ENCODE peak calls at places on chromosomes 4 and X, in ten cellular contexts. T is esophagus squamous epithelium, X is pancreas, K is GM23338, R is tibial nerve, O is IMR-90, P is breast epithelium, A is WERI-Rb-1, V is colonic mucosa, M is upper lobe of right lung. W is an unnamed sample. For H3K27me3, the result is how much of the 10 kb centered on the place peaks cover.

GRCh38 chr4:40856836-40857362 is 107.1 kb downstream of the NSUN7 start:
- DNase-seq in T (no peak), X (peak), K (peak), R (peak), O (peak), P (peak), A (peak), V (peak), M (peak), W (peak)

GRCh38 chr4:85209161-85209560 is 242.7 kb upstream of the WDFY3 start:
- DNase-seq in T (no peak), X (no peak), K (no peak), R (no peak), O (no peak), P (no peak), A (no peak), V (no peak), M (no peak), W (no peak)

GRCh38 chrX:106481341-106481740 is 130.4 kb upstream of the RADX start:
- DNase-seq in T (no peak), X (peak), K (peak), R (no peak), O (peak), P (no peak), A (peak), V (peak), M (no peak), W (no peak)

GRCh38 chrX:21384178-21384577 is 10.0 kb downstream of the CNKSR2 start:
- DNase-seq in T (no peak), X (no peak), K (no peak), R (no peak), O (no peak), P (no peak), A (no peak), V (no peak), M (no peak), W (no peak)

GRCh38 chr4:187090401-187090800 is 366.7 kb upstream of the FAT1 start:
- DNase-seq in T (no peak), X (no peak), K (no peak), R (no peak), O (peak), P (no peak), A (no peak), V (no peak), M (no peak), W (no peak)

GRCh38 chr4:186557486-186557885 is 2.1 kb upstream of the MTNR1A start:
- DNase-seq in T (no peak), X (no peak), K (no peak), R (no peak), O (peak), P (no peak), A (no peak), V (no peak), M (no peak), W (no peak)

GRCh38 chr4:54225671-54226398 is 3.3 kb upstream of the PDGFRA start:
- DNase-seq in T (no peak), X (no peak), K (peak), R (no peak), O (no peak), P (no peak), A (no peak), V (no peak), M (no peak), W (no peak)

GRCh38 chrX:24528605-24529004 is 63.5 kb downstream of the PDK3 start:
- DNase-seq in T (no peak), X (no peak), K (peak), R (no peak), O (no peak), P (no peak), A (no peak), V (no peak), M (no peak), W (no peak)

GRCh38 chr4:181418491-181418890 is 824.7 kb upstream of the TENM3 start:
- DNase-seq in T (no peak), X (no peak), K (no peak), R (no peak), O (no peak), P (no peak), A (no peak), V (no peak), M (no peak), W (no peak)

GRCh38 chr4:15077969-15078368 is 75.7 kb downstream of the CPEB2 start:
- DNase-seq in T (no peak), X (no peak), K (no peak), R (no peak), O (peak), P (no peak), A (no peak), V (no peak), M (no peak), W (no peak)

GRCh38 chrX:111181883-111182400 is 86.0 kb downstream of the PAK3 start:
- DNase-seq in T (no peak), X (no peak), K (peak), R (no peak), O (no peak), P (no peak), A (peak), V (no peak), M (no peak), W (no peak)

GRCh38 chr4:109411964-109412363 is 21.7 kb upstream of the SEC24B start:
- DNase-seq in T (no peak), X (no peak), K (no peak), R (no peak), O (no peak), P (no peak), A (no peak), V (no peak), M (no peak), W (no peak)

GRCh38 chr4:65046496-65047101 is 623.7 kb downstream of the EPHA5 start:
- DNase-seq in T (no peak), X (no peak), K (no peak), R (no peak), O (no peak), P (no peak), A (no peak), V (no peak), M (no peak), W (no peak)

GRCh38 chr4:124947622-124948265 is 235.2 kb upstream of the ANKRD50 start:
- DNase-seq in T (no peak), X (no peak), K (no peak), R (no peak), O (no peak), P (no peak), A (no peak), V (no peak), M (no peak), W (no peak)

GRCh38 chr4:142858965-142859364 is 12.9 kb upstream of the INPP4B start:
- DNase-seq in T (no peak), X (no peak), K (no peak), R (no peak), O (no peak), P (no peak), A (no peak), V (no peak), M (no peak), W (no peak)

GRCh38 chr4:6198768-6199343 is 1.5 kb downstream of the JAKMIP1 start:
- DNase-seq in T (no peak), X (no peak), K (peak), R (no peak), O (no peak), P (no peak), A (peak), V (no peak), M (no peak), W (peak)

GRCh38 chr4:136590440-136590839 is 941.9 kb downstream of the PCDH18 start:
- DNase-seq in T (no peak), X (no peak), K (no peak), R (no peak), O (no peak), P (no peak), A (no peak), V (no peak), M (no peak), W (no peak)

GRCh38 chr4:129783596-129783995 is 687.6 kb downstream of the C4orf33 start:
- DNase-seq in T (no peak), X (no peak), K (no peak), R (no peak), O (no peak), P (no peak), A (no peak), V (no peak), M (no peak), W (no peak)

GRCh38 chrX:79082886-79083285 is 61.6 kb upstream of the GPR174 start:
- DNase-seq in T (no peak), X (no peak), K (no peak), R (no peak), O (no peak), P (no peak), A (no peak), V (no peak), M (no peak), W (no peak)

GRCh38 chr4:89290727-89291126 is 16.9 kb downstream of the GPRIN3 start:
- DNase-seq in T (no peak), X (no peak), K (no peak), R (no peak), O (no peak), P (no peak), A (peak), V (no peak), M (no peak), W (no peak)

GRCh38 chr4:94341468-94341867 is 1.2 kb downstream of the HPGDS start:
- DNase-seq in T (no peak), X (no peak), K (no peak), R (no peak), O (no peak), P (no peak), A (no peak), V (no peak), M (no peak), W (no peak)

GRCh38 chr4:133151301-133151680 is 2.2 kb downstream of the PCDH10 start:
- DNase-seq in T (no peak), X (no peak), K (peak), R (no peak), O (no peak), P (no peak), A (peak), V (no peak), M (no peak), W (no peak)

GRCh38 chr4:86641516-86642090 is 47.5 kb downstream of the PTPN13 start:
- DNase-seq in T (no peak), X (no peak), K (no peak), R (no peak), O (no peak), P (no peak), A (no peak), V (no peak), M (no peak), W (no peak)

GRCh38 chr4:823761-824460 is 2.0 kb downstream of the CPLX1 start:
- DNase-seq in T (no peak), X (no peak), K (peak), R (no peak), O (no peak), P (no peak), A (no peak), V (no peak), M (peak), W (peak)

GRCh38 chr4:118351851-118352827 is 664 bp downstream of the PRSS12 start:
- DNase-seq in T (no peak), X (peak), K (peak), R (no peak), O (peak), P (peak), A (peak), V (peak), M (peak), W (peak)

GRCh38 chr4:1830642-1831228 is 25.2 kb downstream of the LETM1 start:
- DNase-seq in T (no peak), X (no peak), K (no peak), R (no peak), O (no peak), P (no peak), A (no peak), V (no peak), M (no peak), W (no peak)

GRCh38 chr4:106062452-106062875 is 167.2 kb downstream of the NPNT start:
- DNase-seq in T (no peak), X (no peak), K (no peak), R (no peak), O (peak), P (no peak), A (no peak), V (no peak), M (no peak), W (no peak)

GRCh38 chr4:179125870-179126269 is 1683.6 kb upstream of the AGA start:
- DNase-seq in T (no peak), X (no peak), K (peak), R (no peak), O (no peak), P (no peak), A (no peak), V (no peak), M (no peak), W (no peak)

GRCh38 chr4:166277406-166277805 is 404.4 kb downstream of the TLL1 start:
- DNase-seq in T (no peak), X (no peak), K (no peak), R (no peak), O (no peak), P (no peak), A (no peak), V (no peak), M (no peak), W (no peak)

GRCh38 chr4:166277851-166278250 is 404.8 kb downstream of the TLL1 start:
- DNase-seq in T (no peak), X (no peak), K (no peak), R (no peak), O (no peak), P (no peak), A (no peak), V (no peak), M (no peak), W (no peak)

GRCh38 chr4:166274136-166274761 is 401.2 kb downstream of the TLL1 start:
- DNase-seq in T (no peak), X (no peak), K (no peak), R (no peak), O (no peak), P (no peak), A (no peak), V (no peak), M (no peak), W (no peak)

GRCh38 chr4:166279261-166279660 is 406.2 kb downstream of the TLL1 start:
- DNase-seq in T (no peak), X (no peak), K (no peak), R (no peak), O (no peak), P (no peak), A (no peak), V (no peak), M (no peak), W (no peak)

DNA sequence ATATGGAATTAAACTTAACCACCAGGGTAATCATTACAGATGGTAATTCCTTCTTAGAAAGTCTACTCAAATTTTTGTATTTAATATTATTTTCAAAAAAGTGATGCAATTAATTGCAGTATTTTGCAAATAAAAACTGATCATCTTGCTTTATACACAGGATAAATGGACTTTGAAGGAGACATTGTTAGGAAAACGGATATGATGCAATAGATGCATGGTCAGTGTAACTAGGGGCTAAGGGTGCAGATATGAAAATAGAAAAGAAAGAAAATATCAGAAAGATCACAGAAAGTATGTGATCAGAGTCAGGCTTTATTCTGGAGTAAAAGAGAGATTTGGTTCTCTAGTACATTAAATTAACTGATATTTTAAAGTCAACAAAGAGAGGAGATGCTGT is 401.7 kb downstream of the TLL1 start:
- DNase-seq in T (no peak), X (no peak), K (no peak), R (no peak), O (no peak), P (no peak), A (no peak), V (no peak), M (no peak), W (no peak)
- TF ChIP-seq CTCF in T (no peak), X (no peak), K (no peak), R (no peak), O (no peak), P (no peak), A (no peak), V (no peak), M (no peak), W (no peak)

DNA sequence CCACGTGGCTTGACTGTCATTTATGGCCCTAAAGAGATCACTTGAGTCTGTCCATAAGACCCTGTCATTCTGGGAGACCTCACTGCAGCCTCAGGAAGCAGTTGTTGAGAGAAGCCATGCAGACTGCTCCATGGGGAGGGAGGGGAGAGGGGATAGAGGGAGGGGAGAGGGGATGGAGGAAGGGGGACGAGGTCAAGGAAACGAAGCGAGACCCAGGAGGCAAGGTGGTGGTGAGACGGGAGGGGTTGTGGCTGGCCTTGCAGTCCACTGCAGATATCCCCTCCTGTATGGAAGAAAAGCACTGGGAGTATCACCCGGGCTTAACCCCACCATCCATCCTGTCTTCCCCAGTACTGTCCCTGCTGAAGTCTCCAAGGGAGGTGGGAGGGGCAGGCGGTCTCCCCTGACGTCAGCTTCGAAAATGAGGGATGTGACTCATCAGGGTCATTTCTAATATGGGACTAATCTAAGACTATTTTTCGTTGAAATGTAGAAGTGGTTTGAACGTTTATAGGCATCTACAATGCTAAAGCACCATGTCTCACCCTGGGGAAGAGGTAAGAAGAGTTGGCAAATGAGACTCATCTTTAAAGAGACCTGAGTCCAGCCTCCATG is 5.6 kb downstream of the TMEM255A start:
- DNase-seq in T (no peak), X (no peak), K (peak), R (no peak), O (no peak), P (no peak), A (no peak), V (no peak), M (no peak), W (no peak)
- H3K27me3 ChIP-seq in T (under half), X (under half), K (half or more), R (half or more), O (under half), P (under half), A (half or more), V (under half), M (under half), W (under half)

GRCh38 chr4:60992037-60992436 is 208.1 kb upstream of the ADGRL3 start:
- DNase-seq in T (no peak), X (no peak), K (no peak), R (no peak), O (peak), P (no peak), A (no peak), V (no peak), M (no peak), W (no peak)

DNA sequence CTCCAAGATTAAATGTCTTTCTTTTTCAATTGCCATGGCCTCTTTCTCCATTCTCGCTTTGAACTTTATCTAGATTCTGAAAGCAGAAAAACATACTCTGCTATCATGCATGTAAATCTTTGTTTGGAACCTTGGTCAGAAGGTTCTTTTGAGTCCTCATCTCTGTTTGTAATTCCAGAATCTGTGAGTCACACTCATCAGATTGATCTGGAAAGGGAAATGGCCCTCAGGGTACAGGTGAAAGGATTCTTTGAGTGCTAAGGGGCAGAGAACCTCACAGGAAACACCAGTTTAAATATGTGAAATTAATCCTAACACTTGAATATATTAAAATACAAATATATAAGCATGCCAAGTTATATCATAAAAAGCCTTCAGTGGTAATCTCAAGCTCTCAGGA is 211.0 kb upstream of the ADGRL3 start:
- DNase-seq in T (no peak), X (no peak), K (no peak), R (no peak), O (no peak), P (no peak), A (no peak), V (no peak), M (no peak), W (no peak)
- TF ChIP-seq CTCF in T (no peak), X (no peak), K (no peak), R (no peak), O (no peak), P (no peak), A (no peak), V (no peak), M (no peak), W (no peak)

GRCh38 chrX:140507223-140507981 is 2.5 kb upstream of the SOX3 start:
- DNase-seq in T (no peak), X (no peak), K (no peak), R (no peak), O (no peak), P (no peak), A (no peak), V (no peak), M (no peak), W (no peak)
- H3K27me3 ChIP-seq in T (half or more), X (half or more), K (half or more), R (half or more), O (half or more), P (half or more), A (half or more), V (half or more), M (under half), W (half or more)

GRCh38 chr4:4675636-4676035 is 133.8 kb upstream of the STX18 start:
- DNase-seq in T (no peak), X (no peak), K (no peak), R (no peak), O (no peak), P (no peak), A (no peak), V (no peak), M (no peak), W (no peak)

GRCh38 chr4:4675051-4675581 is 133.3 kb upstream of the STX18 start:
- DNase-seq in T (no peak), X (no peak), K (no peak), R (no peak), O (no peak), P (no peak), A (no peak), V (no peak), M (no peak), W (no peak)

GRCh38 chr4:4680758-4681157 is 138.9 kb upstream of the STX18 start:
- DNase-seq in T (no peak), X (no peak), K (no peak), R (no peak), O (no peak), P (no peak), A (no peak), V (no peak), M (no peak), W (no peak)

GRCh38 chr4:4680243-4680642 is 138.4 kb upstream of the STX18 start:
- DNase-seq in T (no peak), X (no peak), K (no peak), R (no peak), O (no peak), P (no peak), A (no peak), V (no peak), M (no peak), W (no peak)

DNA sequence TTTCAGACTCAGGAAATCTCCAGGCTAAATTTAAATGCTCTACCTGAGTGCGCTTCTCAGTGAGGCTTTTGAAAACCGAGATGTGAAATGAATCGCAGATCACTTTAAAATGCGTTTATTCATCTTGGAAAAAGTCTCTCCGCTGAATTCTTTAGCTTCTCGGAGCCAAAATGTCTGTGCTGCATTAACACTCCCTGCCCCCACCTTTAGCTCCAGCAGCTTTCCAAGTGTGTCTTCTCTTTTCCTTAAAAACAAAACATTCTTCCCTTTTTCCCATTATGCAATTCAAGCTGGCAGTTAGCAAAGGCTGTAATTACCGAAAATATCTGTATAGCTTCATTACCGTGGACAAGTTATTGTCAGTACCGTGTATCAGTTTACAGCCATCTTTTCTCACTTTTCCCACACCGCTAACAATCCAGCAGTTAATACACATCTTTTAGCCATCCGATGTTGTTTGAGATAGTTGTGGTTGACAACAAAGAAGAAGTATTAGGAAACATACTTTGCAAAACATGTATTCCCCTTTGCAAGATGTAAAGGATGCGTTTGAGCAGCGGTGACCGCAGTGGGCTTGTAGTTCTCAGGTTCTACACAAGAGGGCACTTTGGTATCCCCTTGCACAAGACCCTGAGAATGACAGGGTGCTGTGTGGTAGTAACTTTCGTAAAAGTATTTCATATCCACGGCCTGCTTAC is 136.1 kb upstream of the STX18 start:
- DNase-seq in T (no peak), X (no peak), K (peak), R (no peak), O (peak), P (no peak), A (peak), V (no peak), M (no peak), W (no peak)
- TF ChIP-seq CTCF in T (no peak), X (no peak), K (peak), R (peak), O (peak), P (no peak), A (peak), V (peak), M (peak), W (peak)